ENCODE peak calls at places on chromosomes 11 and 22, in seven cellular contexts. One of them, this sample, is unnamed.

GRCh38 chr11:68503792-68504191 is 43.2 kb downstream of the PPP6R3 start:
- DNase-seq in AG04449: no peak
- DNase-seq in NCI-H1436: no peak
- DNase-seq in stimulated activated CD4-positive, alpha-beta T cell treated with anti-CD3 and anti-CD28 coated beads, Interleukin-4, amount 100 ng/mL, for 24 hours: no peak
- DNase-seq in NCI-H2107: no peak
- DNase-seq in skeletal muscle cell: no peak
- DNase-seq in H54: no peak
- DNase-seq in this sample: no peak

GRCh38 chr22:40473703-40474102 is 103.3 kb downstream of the SGSM3 start:
- DNase-seq in AG04449: no peak
- DNase-seq in NCI-H1436: no peak
- DNase-seq in NCI-H2107: no peak
- DNase-seq in stimulated activated CD4-positive, alpha-beta T cell treated with anti-CD3 and anti-CD28 coated beads, Interleukin-4, amount 100 ng/mL, for 24 hours: no peak
- DNase-seq in H54: no peak
- DNase-seq in skeletal muscle cell: no peak
- DNase-seq in this sample: no peak

GRCh38 chr11:105673089-105673488 is 63.2 kb downstream of the GRIA4 start:
- DNase-seq in NCI-H1436: no peak
- DNase-seq in stimulated activated CD4-positive, alpha-beta T cell treated with anti-CD3 and anti-CD28 coated beads, Interleukin-4, amount 100 ng/mL, for 24 hours: no peak
- DNase-seq in skeletal muscle cell: peak; percentile 20
- DNase-seq in NCI-H2107: no peak
- DNase-seq in AG04449: no peak
- DNase-seq in H54: no peak
- DNase-seq in this sample: peak; percentile 10

GRCh38 chr11:85752201-85752889 is 58.6 kb downstream of the SYTL2 start:
- DNase-seq in AG04449: no peak
- DNase-seq in skeletal muscle cell: no peak
- DNase-seq in NCI-H1436: no peak
- DNase-seq in NCI-H2107: no peak
- DNase-seq in stimulated activated CD4-positive, alpha-beta T cell treated with anti-CD3 and anti-CD28 coated beads, Interleukin-4, amount 100 ng/mL, for 24 hours: peak; percentile 12
- DNase-seq in H54: no peak
- DNase-seq in this sample: no peak

GRCh38 chr11:11724994-11725393 is 103.2 kb upstream of the GALNT18 start:
- DNase-seq in H54: no peak
- DNase-seq in stimulated activated CD4-positive, alpha-beta T cell treated with anti-CD3 and anti-CD28 coated beads, Interleukin-4, amount 100 ng/mL, for 24 hours: no peak
- DNase-seq in skeletal muscle cell: no peak
- DNase-seq in AG04449: no peak
- DNase-seq in NCI-H2107: no peak
- DNase-seq in NCI-H1436: no peak
- DNase-seq in this sample: no peak

GRCh38 chr11:44813401-44813800 is 86.6 kb downstream of the TSPAN18 start:
- DNase-seq in H54: no peak
- DNase-seq in stimulated activated CD4-positive, alpha-beta T cell treated with anti-CD3 and anti-CD28 coated beads, Interleukin-4, amount 100 ng/mL, for 24 hours: no peak
- DNase-seq in NCI-H2107: no peak
- DNase-seq in skeletal muscle cell: no peak
- DNase-seq in AG04449: no peak
- DNase-seq in NCI-H1436: no peak
- DNase-seq in this sample: no peak

GRCh38 chr11:842370-843002 is at the start of the genes POLR2L and TSPAN4:
- DNase-seq in NCI-H1436: peak; percentile 82
- DNase-seq in skeletal muscle cell: peak; percentile 64
- DNase-seq in H54: no peak
- DNase-seq in stimulated activated CD4-positive, alpha-beta T cell treated with anti-CD3 and anti-CD28 coated beads, Interleukin-4, amount 100 ng/mL, for 24 hours: peak; percentile 89
- DNase-seq in NCI-H2107: peak; percentile 66
- DNase-seq in AG04449: no peak
- DNase-seq in this sample: peak; percentile 75

GRCh38 chr22:35219012-35219411 is 38.3 kb upstream of the HMGXB4 start:
- DNase-seq in skeletal muscle cell: no peak
- DNase-seq in NCI-H1436: no peak
- DNase-seq in NCI-H2107: no peak
- DNase-seq in H54: peak; percentile 41
- DNase-seq in stimulated activated CD4-positive, alpha-beta T cell treated with anti-CD3 and anti-CD28 coated beads, Interleukin-4, amount 100 ng/mL, for 24 hours: no peak
- DNase-seq in AG04449: peak; percentile 52
- DNase-seq in this sample: peak; percentile 62

GRCh38 chr22:39241632-39242388 is 3.0 kb downstream of the PDGFB start:
- DNase-seq in stimulated activated CD4-positive, alpha-beta T cell treated with anti-CD3 and anti-CD28 coated beads, Interleukin-4, amount 100 ng/mL, for 24 hours: peak; percentile 30
- DNase-seq in NCI-H1436: no peak
- DNase-seq in AG04449: no peak
- DNase-seq in H54: no peak
- DNase-seq in skeletal muscle cell: no peak
- DNase-seq in NCI-H2107: no peak
- DNase-seq in this sample: no peak

GRCh38 chr11:118342503-118343161 is at the start of gene CD3D:
- DNase-seq in NCI-H2107: no peak
- DNase-seq in skeletal muscle cell: no peak
- DNase-seq in NCI-H1436: no peak
- DNase-seq in AG04449: no peak
- DNase-seq in H54: no peak
- DNase-seq in stimulated activated CD4-positive, alpha-beta T cell treated with anti-CD3 and anti-CD28 coated beads, Interleukin-4, amount 100 ng/mL, for 24 hours: peak; percentile 76
- DNase-seq in this sample: no peak

GRCh38 chr22:44491666-44492405 is 6.2 kb downstream of the RTL6 start:
- DNase-seq in stimulated activated CD4-positive, alpha-beta T cell treated with anti-CD3 and anti-CD28 coated beads, Interleukin-4, amount 100 ng/mL, for 24 hours: no peak
- DNase-seq in skeletal muscle cell: no peak
- DNase-seq in NCI-H1436: no peak
- DNase-seq in AG04449: no peak
- DNase-seq in NCI-H2107: no peak
- DNase-seq in H54: no peak
- DNase-seq in this sample: no peak

GRCh38 chr11:61996933-61997332 is 29.5 kb upstream of the FTH1 start:
- DNase-seq in AG04449: no peak
- DNase-seq in NCI-H2107: no peak
- DNase-seq in skeletal muscle cell: no peak
- DNase-seq in NCI-H1436: no peak
- DNase-seq in H54: no peak
- DNase-seq in stimulated activated CD4-positive, alpha-beta T cell treated with anti-CD3 and anti-CD28 coated beads, Interleukin-4, amount 100 ng/mL, for 24 hours: no peak
- DNase-seq in this sample: no peak

GRCh38 chr22:44129614-44129976 is 51.1 kb upstream of the PARVG start:
- DNase-seq in skeletal muscle cell: no peak
- DNase-seq in AG04449: no peak
- DNase-seq in NCI-H1436: no peak
- DNase-seq in H54: no peak
- DNase-seq in stimulated activated CD4-positive, alpha-beta T cell treated with anti-CD3 and anti-CD28 coated beads, Interleukin-4, amount 100 ng/mL, for 24 hours: no peak
- DNase-seq in NCI-H2107: no peak
- DNase-seq in this sample: no peak

GRCh38 chr11:79336740-79337517 is 103.9 kb downstream of the TENM4 start:
- DNase-seq in skeletal muscle cell: no peak
- DNase-seq in H54: no peak
- DNase-seq in NCI-H1436: no peak
- DNase-seq in stimulated activated CD4-positive, alpha-beta T cell treated with anti-CD3 and anti-CD28 coated beads, Interleukin-4, amount 100 ng/mL, for 24 hours: no peak
- DNase-seq in NCI-H2107: no peak
- DNase-seq in AG04449: no peak
- DNase-seq in this sample: no peak

GRCh38 chr22:36807627-36808026 is 9.2 kb downstream of the PVALB start:
- DNase-seq in NCI-H2107: no peak
- DNase-seq in AG04449: no peak
- DNase-seq in skeletal muscle cell: no peak
- DNase-seq in NCI-H1436: no peak
- DNase-seq in H54: no peak
- DNase-seq in stimulated activated CD4-positive, alpha-beta T cell treated with anti-CD3 and anti-CD28 coated beads, Interleukin-4, amount 100 ng/mL, for 24 hours: no peak
- DNase-seq in this sample: no peak

GRCh38 chr11:69265911-69266510 is 27.9 kb upstream of the MYEOV start:
- DNase-seq in stimulated activated CD4-positive, alpha-beta T cell treated with anti-CD3 and anti-CD28 coated beads, Interleukin-4, amount 100 ng/mL, for 24 hours: no peak
- DNase-seq in skeletal muscle cell: no peak
- DNase-seq in NCI-H1436: no peak
- DNase-seq in NCI-H2107: no peak
- DNase-seq in H54: no peak
- DNase-seq in AG04449: no peak
- DNase-seq in this sample: no peak

GRCh38 chr22:27329471-27329870 is 472.1 kb downstream of the MN1 start:
- DNase-seq in skeletal muscle cell: no peak
- DNase-seq in stimulated activated CD4-positive, alpha-beta T cell treated with anti-CD3 and anti-CD28 coated beads, Interleukin-4, amount 100 ng/mL, for 24 hours: no peak
- DNase-seq in NCI-H1436: no peak
- DNase-seq in NCI-H2107: no peak
- DNase-seq in H54: no peak
- DNase-seq in AG04449: no peak
- DNase-seq in this sample: no peak

GRCh38 chr11:65479184-65480145 is 19.4 kb upstream of the MALAT1 start:
- DNase-seq in NCI-H1436: peak; percentile 40
- DNase-seq in stimulated activated CD4-positive, alpha-beta T cell treated with anti-CD3 and anti-CD28 coated beads, Interleukin-4, amount 100 ng/mL, for 24 hours: no peak
- DNase-seq in skeletal muscle cell: peak; percentile 81
- DNase-seq in AG04449: peak; percentile 81
- DNase-seq in H54: no peak
- DNase-seq in NCI-H2107: no peak
- DNase-seq in this sample: no peak

GRCh38 chr11:115808351-115808940 is 304.2 kb upstream of the CADM1 start:
- DNase-seq in H54: no peak
- DNase-seq in NCI-H2107: no peak
- DNase-seq in AG04449: no peak
- DNase-seq in skeletal muscle cell: no peak
- DNase-seq in NCI-H1436: no peak
- DNase-seq in stimulated activated CD4-positive, alpha-beta T cell treated with anti-CD3 and anti-CD28 coated beads, Interleukin-4, amount 100 ng/mL, for 24 hours: no peak
- DNase-seq in this sample: no peak

GRCh38 chr22:30212996-30213441 is 33.5 kb downstream of the LIF start:
- DNase-seq in skeletal muscle cell: no peak
- DNase-seq in AG04449: peak; percentile 28
- DNase-seq in H54: no peak
- DNase-seq in NCI-H2107: no peak
- DNase-seq in NCI-H1436: no peak
- DNase-seq in stimulated activated CD4-positive, alpha-beta T cell treated with anti-CD3 and anti-CD28 coated beads, Interleukin-4, amount 100 ng/mL, for 24 hours: no peak
- DNase-seq in this sample: no peak

GRCh38 chr11:19829109-19829790 is 116.6 kb downstream of the NAV2 start:
- DNase-seq in AG04449: no peak
- DNase-seq in skeletal muscle cell: no peak
- DNase-seq in NCI-H1436: no peak
- DNase-seq in NCI-H2107: no peak
- DNase-seq in H54: no peak
- DNase-seq in stimulated activated CD4-positive, alpha-beta T cell treated with anti-CD3 and anti-CD28 coated beads, Interleukin-4, amount 100 ng/mL, for 24 hours: no peak
- DNase-seq in this sample: no peak

GRCh38 chr22:46054878-46055158 is 77.9 kb upstream of the WNT7B start:
- DNase-seq in AG04449: no peak
- DNase-seq in skeletal muscle cell: no peak
- DNase-seq in H54: no peak
- DNase-seq in NCI-H1436: no peak
- DNase-seq in NCI-H2107: no peak
- DNase-seq in stimulated activated CD4-positive, alpha-beta T cell treated with anti-CD3 and anti-CD28 coated beads, Interleukin-4, amount 100 ng/mL, for 24 hours: no peak
- DNase-seq in this sample: no peak

GRCh38 chr11:1561955-1562354 is 10.1 kb downstream of the DUSP8 start:
- DNase-seq in NCI-H2107: no peak
- DNase-seq in skeletal muscle cell: no peak
- DNase-seq in stimulated activated CD4-positive, alpha-beta T cell treated with anti-CD3 and anti-CD28 coated beads, Interleukin-4, amount 100 ng/mL, for 24 hours: no peak
- DNase-seq in AG04449: no peak
- DNase-seq in NCI-H1436: no peak
- DNase-seq in H54: no peak
- DNase-seq in this sample: no peak

GRCh38 chr11:43589601-43590250 is 90.8 kb upstream of the HSD17B12 start:
- DNase-seq in AG04449: no peak
- DNase-seq in NCI-H2107: no peak
- DNase-seq in stimulated activated CD4-positive, alpha-beta T cell treated with anti-CD3 and anti-CD28 coated beads, Interleukin-4, amount 100 ng/mL, for 24 hours: no peak
- DNase-seq in H54: no peak
- DNase-seq in skeletal muscle cell: no peak
- DNase-seq in NCI-H1436: no peak
- DNase-seq in this sample: no peak

GRCh38 chr22:27107824-27108223 is 450.4 kb downstream of the MIAT start:
- DNase-seq in NCI-H2107: no peak
- DNase-seq in H54: peak; percentile 44
- DNase-seq in skeletal muscle cell: peak; percentile 82
- DNase-seq in NCI-H1436: no peak
- DNase-seq in AG04449: peak; percentile 87
- DNase-seq in stimulated activated CD4-positive, alpha-beta T cell treated with anti-CD3 and anti-CD28 coated beads, Interleukin-4, amount 100 ng/mL, for 24 hours: no peak
- DNase-seq in this sample: peak; percentile 45

GRCh38 chr11:132620423-132620822 is 911.9 kb downstream of the OPCML start:
- DNase-seq in NCI-H1436: no peak
- DNase-seq in NCI-H2107: no peak
- DNase-seq in AG04449: no peak
- DNase-seq in skeletal muscle cell: no peak
- DNase-seq in stimulated activated CD4-positive, alpha-beta T cell treated with anti-CD3 and anti-CD28 coated beads, Interleukin-4, amount 100 ng/mL, for 24 hours: no peak
- DNase-seq in H54: no peak
- DNase-seq in this sample: no peak

GRCh38 chr22:39327995-39328754 is 8.8 kb upstream of the RPL3 start:
- DNase-seq in H54: no peak
- DNase-seq in skeletal muscle cell: no peak
- DNase-seq in stimulated activated CD4-positive, alpha-beta T cell treated with anti-CD3 and anti-CD28 coated beads, Interleukin-4, amount 100 ng/mL, for 24 hours: no peak
- DNase-seq in NCI-H2107: no peak
- DNase-seq in NCI-H1436: no peak
- DNase-seq in AG04449: no peak
- DNase-seq in this sample: no peak

GRCh38 chr11:66360406-66361073 is 11.0 kb downstream of the SLC29A2 start:
- DNase-seq in NCI-H2107: no peak
- DNase-seq in H54: no peak
- DNase-seq in AG04449: no peak
- DNase-seq in skeletal muscle cell: no peak
- DNase-seq in NCI-H1436: no peak
- DNase-seq in stimulated activated CD4-positive, alpha-beta T cell treated with anti-CD3 and anti-CD28 coated beads, Interleukin-4, amount 100 ng/mL, for 24 hours: no peak
- DNase-seq in this sample: no peak